ENCODE peak calls at places on chromosomes 1 and 21, in six cellular contexts. One of them, this sample, is unnamed.

GRCh38 chr1:202811296-202812175 is 782 bp downstream of the PCAT6 start:
- DNase-seq in hepatocyte: peak
- DNase-seq in transverse colon: peak
- DNase-seq in brain microvascular endothelial cell: no peak
- DNase-seq in left lung: peak
- DNase-seq in sigmoid colon: peak
- DNase-seq in this sample: no peak

GRCh38 chr1:19754482-19754881 is 45.2 kb downstream of the TMCO4 start:
- DNase-seq in hepatocyte: peak
- DNase-seq in transverse colon: no peak
- DNase-seq in brain microvascular endothelial cell: no peak
- DNase-seq in left lung: no peak
- DNase-seq in sigmoid colon: peak
- DNase-seq in this sample: no peak

GRCh38 chr1:154556422-154556821 is 2.0 kb downstream of the UBE2Q1 start:
- DNase-seq in hepatocyte: no peak
- DNase-seq in transverse colon: no peak
- DNase-seq in brain microvascular endothelial cell: no peak
- DNase-seq in left lung: no peak
- DNase-seq in sigmoid colon: no peak
- DNase-seq in this sample: no peak

GRCh38 chr1:76727520-76727919 is 139.8 kb upstream of the ST6GALNAC5 start:
- DNase-seq in hepatocyte: no peak
- DNase-seq in transverse colon: no peak
- DNase-seq in brain microvascular endothelial cell: no peak
- DNase-seq in left lung: no peak
- DNase-seq in sigmoid colon: no peak
- DNase-seq in this sample: no peak

GRCh38 chr1:115118596-115118995 is 29.3 kb upstream of the TSPAN2 start:
- DNase-seq in hepatocyte: no peak
- DNase-seq in transverse colon: no peak
- DNase-seq in brain microvascular endothelial cell: no peak
- DNase-seq in left lung: no peak
- DNase-seq in sigmoid colon: no peak
- DNase-seq in this sample: no peak

GRCh38 chr1:209190591-209191241 is 392.8 kb upstream of the CAMK1G start:
- DNase-seq in hepatocyte: peak
- DNase-seq in transverse colon: peak
- DNase-seq in brain microvascular endothelial cell: peak
- DNase-seq in left lung: no peak
- DNase-seq in sigmoid colon: no peak
- DNase-seq in this sample: no peak

GRCh38 chr1:174105086-174105485 is 54.2 kb upstream of the RABGAP1L start:
- DNase-seq in hepatocyte: no peak
- DNase-seq in transverse colon: no peak
- DNase-seq in brain microvascular endothelial cell: no peak
- DNase-seq in left lung: no peak
- DNase-seq in sigmoid colon: no peak
- DNase-seq in this sample: no peak

GRCh38 chr21:32803651-32804050 is 32.1 kb upstream of the PAXBP1 start:
- DNase-seq in hepatocyte: no peak
- DNase-seq in transverse colon: no peak
- DNase-seq in brain microvascular endothelial cell: peak
- DNase-seq in left lung: no peak
- DNase-seq in sigmoid colon: no peak
- DNase-seq in this sample: no peak

GRCh38 chr1:9438431-9439073 is 100.7 kb upstream of the SLC25A33 start:
- DNase-seq in hepatocyte: peak
- DNase-seq in transverse colon: peak
- DNase-seq in brain microvascular endothelial cell: peak
- DNase-seq in left lung: peak
- DNase-seq in sigmoid colon: peak
- DNase-seq in this sample: peak

GRCh38 chr1:9440261-9440660 is 99.0 kb upstream of the SLC25A33 start:
- DNase-seq in hepatocyte: no peak
- DNase-seq in transverse colon: no peak
- DNase-seq in brain microvascular endothelial cell: no peak
- DNase-seq in left lung: no peak
- DNase-seq in sigmoid colon: no peak
- DNase-seq in this sample: no peak

GRCh38 chr1:9437931-9438330 is 101.3 kb upstream of the SLC25A33 start:
- DNase-seq in hepatocyte: peak
- DNase-seq in transverse colon: peak
- DNase-seq in brain microvascular endothelial cell: no peak
- DNase-seq in left lung: peak
- DNase-seq in sigmoid colon: peak
- DNase-seq in this sample: no peak

GRCh38 chr1:9440763-9441194 is 98.5 kb upstream of the SLC25A33 start:
- DNase-seq in hepatocyte: no peak
- DNase-seq in transverse colon: no peak
- DNase-seq in brain microvascular endothelial cell: no peak
- DNase-seq in left lung: no peak
- DNase-seq in sigmoid colon: no peak
- DNase-seq in this sample: no peak

DNA sequence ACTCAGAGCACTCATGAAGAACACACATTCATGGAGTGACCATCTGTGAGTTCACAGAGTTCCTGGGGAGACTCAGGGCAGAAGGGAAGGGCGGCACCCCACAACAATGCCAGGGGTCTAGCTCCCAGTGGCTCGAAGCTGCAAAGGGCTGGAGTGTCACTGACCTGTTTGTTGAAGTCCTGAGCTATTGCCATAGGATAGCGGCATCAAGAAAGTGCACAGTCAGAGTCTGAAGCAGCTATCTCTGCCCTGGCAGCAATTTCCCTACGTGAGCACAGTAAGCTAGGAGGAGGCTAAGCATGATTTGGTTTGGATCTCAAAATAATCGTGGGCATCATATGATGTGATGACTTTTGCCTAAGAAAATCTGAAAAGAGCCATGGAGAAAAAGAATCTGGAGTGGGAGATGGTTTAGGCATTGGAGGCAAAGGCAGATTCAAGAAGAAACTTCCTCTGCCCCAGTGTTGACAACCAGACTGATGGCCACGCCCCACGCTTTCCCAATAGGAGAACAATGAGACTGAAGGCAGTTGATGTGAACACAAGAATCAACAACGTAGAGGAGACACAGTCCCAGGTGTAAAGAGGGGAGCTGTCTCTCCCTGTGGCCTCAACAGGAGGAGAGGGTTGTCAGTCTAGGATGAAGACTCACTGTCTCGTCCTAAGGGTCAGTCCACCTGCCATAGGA is 100.0 kb upstream of the SLC25A33 start:
- DNase-seq in hepatocyte: no peak
- DNase-seq in transverse colon: peak
- DNase-seq in brain microvascular endothelial cell: no peak
- DNase-seq in left lung: no peak
- DNase-seq in sigmoid colon: no peak
- DNase-seq in this sample: no peak
- H3K27ac ChIP-seq in hepatocyte: peak
- H3K27ac ChIP-seq in transverse colon: peak
- H3K27ac ChIP-seq in brain microvascular endothelial cell: peak
- H3K27ac ChIP-seq in left lung: peak
- H3K27ac ChIP-seq in sigmoid colon: peak
- H3K27ac ChIP-seq in this sample: peak

GRCh38 chr1:194294006-194294405 is 1107.6 kb upstream of the B3GALT2 start:
- DNase-seq in hepatocyte: no peak
- DNase-seq in transverse colon: no peak
- DNase-seq in brain microvascular endothelial cell: no peak
- DNase-seq in left lung: no peak
- DNase-seq in sigmoid colon: no peak
- DNase-seq in this sample: no peak

GRCh38 chr1:194296201-194296600 is 1109.8 kb upstream of the B3GALT2 start:
- DNase-seq in hepatocyte: no peak
- DNase-seq in transverse colon: no peak
- DNase-seq in brain microvascular endothelial cell: peak
- DNase-seq in left lung: no peak
- DNase-seq in sigmoid colon: no peak
- DNase-seq in this sample: no peak

GRCh38 chr1:194297100-194297499 is 1110.7 kb upstream of the B3GALT2 start:
- DNase-seq in hepatocyte: no peak
- DNase-seq in transverse colon: no peak
- DNase-seq in brain microvascular endothelial cell: no peak
- DNase-seq in left lung: no peak
- DNase-seq in sigmoid colon: no peak
- DNase-seq in this sample: no peak

GRCh38 chr1:194297999-194298598 is 1111.7 kb upstream of the B3GALT2 start:
- DNase-seq in hepatocyte: no peak
- DNase-seq in transverse colon: no peak
- DNase-seq in brain microvascular endothelial cell: no peak
- DNase-seq in left lung: no peak
- DNase-seq in sigmoid colon: no peak
- DNase-seq in this sample: no peak

DNA sequence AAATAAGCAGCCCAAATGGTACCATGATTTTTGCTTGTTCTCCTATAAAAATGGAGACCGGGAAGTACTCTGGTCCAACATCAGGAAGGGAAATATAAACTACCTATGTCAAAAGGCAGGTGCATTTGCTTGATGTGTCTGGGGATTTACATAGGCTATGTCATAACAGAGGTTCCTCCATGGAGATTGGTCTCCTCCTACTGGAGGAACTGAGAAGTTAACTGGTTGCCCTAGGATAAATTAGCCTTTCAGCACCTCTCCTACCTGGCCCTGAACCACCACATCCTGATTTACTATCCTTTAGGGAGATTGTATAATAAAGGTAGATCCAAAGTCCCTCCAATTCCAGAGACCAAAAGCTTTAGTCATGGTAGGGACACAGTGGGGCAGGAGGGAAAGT is 1109.3 kb upstream of the B3GALT2 start:
- DNase-seq in hepatocyte: peak
- DNase-seq in transverse colon: no peak
- DNase-seq in brain microvascular endothelial cell: peak
- DNase-seq in left lung: no peak
- DNase-seq in sigmoid colon: no peak
- DNase-seq in this sample: no peak
- TF ChIP-seq CTCF in hepatocyte: peak
- TF ChIP-seq CTCF in transverse colon: peak
- TF ChIP-seq CTCF in brain microvascular endothelial cell: peak
- TF ChIP-seq CTCF in left lung: peak
- TF ChIP-seq CTCF in sigmoid colon: peak
- TF ChIP-seq CTCF in this sample: peak

GRCh38 chr1:194705123-194705522 is 1518.7 kb upstream of the B3GALT2 start:
- DNase-seq in hepatocyte: peak
- DNase-seq in transverse colon: no peak
- DNase-seq in brain microvascular endothelial cell: peak
- DNase-seq in left lung: no peak
- DNase-seq in sigmoid colon: no peak
- DNase-seq in this sample: no peak
- H3K4me3 ChIP-seq in hepatocyte: no peak
- H3K4me3 ChIP-seq in transverse colon: no peak
- H3K4me3 ChIP-seq in brain microvascular endothelial cell: no peak
- H3K4me3 ChIP-seq in left lung: no peak
- H3K4me3 ChIP-seq in sigmoid colon: no peak
- H3K4me3 ChIP-seq in this sample: no peak

DNA sequence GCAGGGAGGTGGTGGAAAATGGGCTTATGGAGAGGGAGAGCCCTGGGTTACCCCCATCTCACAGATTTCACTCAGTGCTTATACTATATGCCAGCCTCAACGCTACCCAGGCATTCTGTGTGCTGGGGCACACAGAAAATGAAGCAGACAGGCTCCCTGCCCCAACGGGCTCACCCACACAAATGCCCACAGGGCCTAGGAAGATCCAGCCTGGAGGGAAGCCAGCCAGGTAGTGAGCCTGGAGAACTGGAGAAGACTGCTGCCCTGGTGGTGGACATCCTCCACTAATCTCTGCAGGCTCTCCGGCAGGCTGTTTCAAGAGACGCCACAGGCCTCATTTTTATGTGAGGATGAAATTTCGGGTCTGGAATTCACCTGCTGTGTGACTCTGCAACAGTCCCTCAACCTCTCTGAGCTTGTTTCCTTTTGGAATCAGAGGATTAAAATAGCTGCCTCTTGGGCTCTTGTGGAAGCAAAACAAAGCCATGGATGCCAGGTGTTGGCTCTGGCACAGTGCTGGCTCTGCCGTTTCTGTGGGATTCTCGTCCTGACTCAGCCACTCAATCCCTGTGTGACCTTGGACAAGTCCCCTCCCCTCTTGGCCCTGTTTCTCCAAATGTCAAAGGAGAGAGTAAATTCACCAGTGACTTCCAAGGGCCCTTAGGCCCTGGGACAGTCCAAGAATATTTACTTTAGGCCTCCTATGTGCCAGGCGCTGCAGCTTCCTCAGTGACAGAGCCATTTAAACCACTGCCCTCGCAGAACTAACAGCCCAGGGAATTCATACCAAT is 3.6 kb downstream of the PAQR7 start:
- DNase-seq in hepatocyte: no peak
- DNase-seq in transverse colon: no peak
- DNase-seq in brain microvascular endothelial cell: no peak
- DNase-seq in left lung: peak
- DNase-seq in sigmoid colon: peak
- DNase-seq in this sample: no peak
- H3K27ac ChIP-seq in hepatocyte: no peak
- H3K27ac ChIP-seq in transverse colon: no peak
- H3K27ac ChIP-seq in brain microvascular endothelial cell: no peak
- H3K27ac ChIP-seq in left lung: no peak
- H3K27ac ChIP-seq in sigmoid colon: peak
- H3K27ac ChIP-seq in this sample: no peak

GRCh38 chr1:72636636-72637035 is 354.3 kb upstream of the NEGR1 start:
- DNase-seq in hepatocyte: no peak
- DNase-seq in transverse colon: no peak
- DNase-seq in brain microvascular endothelial cell: peak
- DNase-seq in left lung: no peak
- DNase-seq in sigmoid colon: no peak
- DNase-seq in this sample: no peak
- TF ChIP-seq CTCF in hepatocyte: no peak
- TF ChIP-seq CTCF in transverse colon: no peak
- TF ChIP-seq CTCF in brain microvascular endothelial cell: no peak
- TF ChIP-seq CTCF in left lung: no peak
- TF ChIP-seq CTCF in sigmoid colon: no peak
- TF ChIP-seq CTCF in this sample: no peak

DNA sequence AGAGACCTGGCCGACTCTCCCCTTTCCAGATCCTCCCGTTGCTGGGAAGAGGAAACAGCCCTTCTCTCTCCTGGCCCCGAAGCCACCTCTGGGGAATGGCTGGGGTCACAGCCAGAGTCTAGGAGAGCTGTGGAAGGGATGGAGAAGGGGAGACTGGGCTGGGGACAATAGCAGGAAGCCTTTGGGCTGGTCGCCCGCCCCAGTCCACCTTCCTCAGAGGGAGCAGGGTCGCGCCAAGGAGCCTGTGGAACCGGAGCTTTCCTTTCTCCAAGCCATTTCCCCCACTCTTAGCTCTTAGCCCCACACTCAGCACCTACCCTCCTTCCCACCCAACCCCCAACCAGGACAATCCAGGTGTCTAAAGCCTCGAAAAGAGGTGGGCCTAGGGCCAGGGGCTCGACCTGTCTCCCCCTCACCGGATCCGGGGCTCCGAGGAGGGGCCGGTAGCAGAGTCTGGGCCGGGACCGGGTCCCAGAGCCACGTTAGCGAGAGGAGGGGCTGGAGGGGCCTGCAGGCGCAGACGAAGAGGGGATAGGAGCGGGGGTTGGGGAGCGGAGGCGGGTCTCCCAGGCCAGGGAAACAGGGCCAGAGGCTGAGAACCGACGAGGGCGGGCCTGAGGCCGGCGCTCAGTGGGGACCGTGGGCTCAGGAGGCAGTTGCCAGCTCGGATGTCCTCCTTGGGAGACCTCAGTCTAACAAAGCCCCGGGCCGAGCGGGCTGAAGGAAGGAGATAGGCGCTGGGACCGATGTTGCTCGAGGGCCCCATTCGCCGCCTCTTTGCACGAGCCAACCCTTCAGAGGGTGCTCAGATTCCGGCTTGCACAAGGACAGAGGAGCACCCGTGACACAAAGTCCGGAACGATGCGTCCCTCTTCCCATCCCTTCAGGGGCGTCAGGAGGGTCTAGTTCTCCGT is 1.0 kb downstream of the SEMA6C start:
- DNase-seq in hepatocyte: peak
- DNase-seq in transverse colon: no peak
- DNase-seq in brain microvascular endothelial cell: peak
- DNase-seq in left lung: peak
- DNase-seq in sigmoid colon: peak
- DNase-seq in this sample: no peak
- H3K4me3 ChIP-seq in hepatocyte: peak
- H3K4me3 ChIP-seq in transverse colon: peak
- H3K4me3 ChIP-seq in brain microvascular endothelial cell: peak
- H3K4me3 ChIP-seq in left lung: peak
- H3K4me3 ChIP-seq in sigmoid colon: peak
- H3K4me3 ChIP-seq in this sample: peak